ENCODE peak calls at places on chromosomes 13 and 19, in six cellular contexts. One of them, this sample, is unnamed.

GRCh38 chr13:31670831-31671617 is 68.3 kb upstream of the RXFP2 start:
- DNase-seq in prostate gland: no peak
- DNase-seq in uterus: no peak
- DNase-seq in ascending aorta: no peak
- DNase-seq in MM.1S: no peak
- DNase-seq in lower lobe of right lung: no peak
- DNase-seq in this sample: no peak

GRCh38 chr19:29487432-29487831 is 38.4 kb upstream of the VSTM2B start:
- DNase-seq in MM.1S: no peak
- DNase-seq in uterus: no peak
- DNase-seq in ascending aorta: peak
- DNase-seq in prostate gland: no peak
- DNase-seq in lower lobe of right lung: peak
- DNase-seq in this sample: no peak

GRCh38 chr13:113400621-113401451 is 36.9 kb upstream of the GRTP1 start:
- DNase-seq in uterus: no peak
- DNase-seq in lower lobe of right lung: peak
- DNase-seq in ascending aorta: peak
- DNase-seq in prostate gland: no peak
- DNase-seq in MM.1S: no peak
- DNase-seq in this sample: peak

GRCh38 chr19:1875646-1876493 is 9.4 kb downstream of the ABHD17A start:
- DNase-seq in prostate gland: peak
- DNase-seq in MM.1S: peak
- DNase-seq in uterus: peak
- DNase-seq in lower lobe of right lung: peak
- DNase-seq in ascending aorta: peak
- DNase-seq in this sample: peak

GRCh38 chr19:55370305-55370988 is at the start of gene IL11:
- DNase-seq in MM.1S: no peak
- DNase-seq in prostate gland: no peak
- DNase-seq in lower lobe of right lung: no peak
- DNase-seq in uterus: no peak
- DNase-seq in ascending aorta: no peak
- DNase-seq in this sample: peak

GRCh38 chr13:113176292-113176691 is 17.8 kb downstream of the PROZ start:
- DNase-seq in uterus: no peak
- DNase-seq in MM.1S: no peak
- DNase-seq in ascending aorta: no peak
- DNase-seq in prostate gland: no peak
- DNase-seq in lower lobe of right lung: no peak
- DNase-seq in this sample: no peak

GRCh38 chr13:40139896-40140520 is 484.5 kb downstream of the COG6 start:
- DNase-seq in uterus: no peak
- DNase-seq in prostate gland: no peak
- DNase-seq in ascending aorta: no peak
- DNase-seq in MM.1S: no peak
- DNase-seq in lower lobe of right lung: no peak
- DNase-seq in this sample: no peak

GRCh38 chr13:98405107-98405571 is 171.8 kb downstream of the STK24 start:
- DNase-seq in ascending aorta: peak
- DNase-seq in uterus: no peak
- DNase-seq in prostate gland: no peak
- DNase-seq in lower lobe of right lung: no peak
- DNase-seq in MM.1S: no peak
- DNase-seq in this sample: peak

GRCh38 chr13:83881917-83882625 is at the start of gene SLITRK1:
- DNase-seq in uterus: no peak
- DNase-seq in lower lobe of right lung: peak
- DNase-seq in prostate gland: no peak
- DNase-seq in ascending aorta: no peak
- DNase-seq in MM.1S: no peak
- DNase-seq in this sample: peak

GRCh38 chr19:32869369-32870153 is at the start of gene SLC7A9:
- DNase-seq in uterus: no peak
- DNase-seq in lower lobe of right lung: no peak
- DNase-seq in prostate gland: no peak
- DNase-seq in ascending aorta: no peak
- DNase-seq in MM.1S: no peak
- DNase-seq in this sample: no peak

GRCh38 chr19:41998246-41999020 is 4.4 kb upstream of the ATP1A3 start:
- DNase-seq in MM.1S: peak
- DNase-seq in prostate gland: no peak
- DNase-seq in uterus: no peak
- DNase-seq in lower lobe of right lung: no peak
- DNase-seq in ascending aorta: no peak
- DNase-seq in this sample: peak

GRCh38 chr19:19032420-19033175 is 719 bp downstream of the SUGP2 start:
- DNase-seq in lower lobe of right lung: peak
- DNase-seq in prostate gland: peak
- DNase-seq in ascending aorta: peak
- DNase-seq in uterus: peak
- DNase-seq in MM.1S: peak
- DNase-seq in this sample: peak

GRCh38 chr13:64640002-64640401 is 2590.1 kb downstream of the PCDH9 start:
- DNase-seq in ascending aorta: no peak
- DNase-seq in MM.1S: no peak
- DNase-seq in uterus: no peak
- DNase-seq in prostate gland: no peak
- DNase-seq in lower lobe of right lung: no peak
- DNase-seq in this sample: no peak

GRCh38 chr19:16541526-16542044 is 652 bp downstream of the CHERP start:
- DNase-seq in prostate gland: no peak
- DNase-seq in MM.1S: peak
- DNase-seq in lower lobe of right lung: no peak
- DNase-seq in uterus: no peak
- DNase-seq in ascending aorta: no peak
- DNase-seq in this sample: no peak

GRCh38 chr19:1266116-1266817 is 2.9 kb upstream of the CIRBP start:
- DNase-seq in ascending aorta: peak
- DNase-seq in prostate gland: peak
- DNase-seq in MM.1S: peak
- DNase-seq in lower lobe of right lung: peak
- DNase-seq in uterus: peak
- DNase-seq in this sample: peak

GRCh38 chr13:66618702-66619101 is 611.4 kb downstream of the PCDH9 start:
- DNase-seq in ascending aorta: no peak
- DNase-seq in uterus: no peak
- DNase-seq in MM.1S: peak
- DNase-seq in lower lobe of right lung: no peak
- DNase-seq in prostate gland: no peak
- DNase-seq in this sample: no peak

GRCh38 chr13:109694972-109695371 is 91.4 kb downstream of the IRS2 start:
- DNase-seq in ascending aorta: no peak
- DNase-seq in uterus: no peak
- DNase-seq in prostate gland: no peak
- DNase-seq in MM.1S: no peak
- DNase-seq in lower lobe of right lung: no peak
- DNase-seq in this sample: no peak

GRCh38 chr19:19105365-19106060 is 32.8 kb downstream of the TMEM161A start:
- DNase-seq in uterus: peak
- DNase-seq in prostate gland: peak
- DNase-seq in ascending aorta: no peak
- DNase-seq in MM.1S: no peak
- DNase-seq in lower lobe of right lung: no peak
- DNase-seq in this sample: peak

GRCh38 chr19:44846455-44847143 is 502 bp downstream of the NECTIN2 start:
- DNase-seq in ascending aorta: no peak
- DNase-seq in lower lobe of right lung: peak
- DNase-seq in MM.1S: no peak
- DNase-seq in prostate gland: peak
- DNase-seq in uterus: peak
- DNase-seq in this sample: peak

GRCh38 chr19:51367565-51368365 is 1.0 kb downstream of the CLDND2 start:
- DNase-seq in lower lobe of right lung: peak
- DNase-seq in prostate gland: peak
- DNase-seq in MM.1S: no peak
- DNase-seq in ascending aorta: peak
- DNase-seq in uterus: peak
- DNase-seq in this sample: peak

GRCh38 chr13:59345316-59345715 is 818.4 kb downstream of the DIAPH3 start:
- DNase-seq in ascending aorta: no peak
- DNase-seq in prostate gland: no peak
- DNase-seq in uterus: peak
- DNase-seq in MM.1S: no peak
- DNase-seq in lower lobe of right lung: no peak
- DNase-seq in this sample: peak

GRCh38 chr13:102322211-102322610 is 79.6 kb downstream of the FGF14 start:
- DNase-seq in MM.1S: no peak
- DNase-seq in lower lobe of right lung: no peak
- DNase-seq in ascending aorta: no peak
- DNase-seq in uterus: no peak
- DNase-seq in prostate gland: no peak
- DNase-seq in this sample: no peak

GRCh38 chr19:35139618-35139943 is 957 bp downstream of the FXYD1 start:
- DNase-seq in uterus: no peak
- DNase-seq in lower lobe of right lung: no peak
- DNase-seq in MM.1S: no peak
- DNase-seq in ascending aorta: no peak
- DNase-seq in prostate gland: no peak
- DNase-seq in this sample: no peak

DNA sequence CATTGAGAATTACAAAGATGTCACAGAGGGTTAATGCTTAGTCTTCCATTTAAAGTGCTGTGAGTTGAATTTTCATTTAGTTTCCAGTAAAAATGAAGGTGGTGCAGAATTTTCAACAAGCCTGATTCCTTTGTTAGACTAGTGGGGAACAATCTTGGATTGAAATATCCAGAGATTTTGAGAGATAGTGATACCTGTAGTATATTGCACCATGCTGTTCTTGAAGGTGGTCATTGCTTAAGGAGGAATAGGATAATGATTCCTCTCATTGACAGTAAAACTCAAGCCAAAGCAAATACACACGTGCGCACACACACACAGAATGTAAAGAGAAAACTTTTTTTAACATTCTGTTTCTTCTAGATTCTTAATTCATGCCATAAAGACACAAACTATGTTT is 5.3 kb downstream of the PCDH17 start:
- DNase-seq in MM.1S: no peak
- DNase-seq in lower lobe of right lung: no peak
- DNase-seq in uterus: no peak
- DNase-seq in ascending aorta: no peak
- DNase-seq in prostate gland: no peak
- DNase-seq in this sample: no peak
- H3K4me3 ChIP-seq in MM.1S: no peak
- H3K4me3 ChIP-seq in lower lobe of right lung: peak
- H3K4me3 ChIP-seq in uterus: no peak
- H3K4me3 ChIP-seq in ascending aorta: no peak
- H3K4me3 ChIP-seq in prostate gland: no peak
- H3K4me3 ChIP-seq in this sample: peak

GRCh38 chr13:35723061-35723461 is 246.6 kb upstream of the MAB21L1 start:
- DNase-seq in uterus: peak
- DNase-seq in lower lobe of right lung: no peak
- DNase-seq in prostate gland: no peak
- DNase-seq in ascending aorta: no peak
- DNase-seq in MM.1S: no peak
- DNase-seq in this sample: peak
- H3K27ac ChIP-seq in uterus: peak
- H3K27ac ChIP-seq in lower lobe of right lung: no peak
- H3K27ac ChIP-seq in prostate gland: no peak
- H3K27ac ChIP-seq in ascending aorta: no peak
- H3K27ac ChIP-seq in MM.1S: no peak
- H3K27ac ChIP-seq in this sample: peak

GRCh38 chr19:8641908-8642547 is 11.6 kb downstream of the NFILZ start:
- DNase-seq in uterus: no peak
- DNase-seq in lower lobe of right lung: no peak
- DNase-seq in prostate gland: no peak
- DNase-seq in ascending aorta: no peak
- DNase-seq in MM.1S: peak
- DNase-seq in this sample: no peak

GRCh38 chr19:8638078-8638619 is 7.7 kb downstream of the NFILZ start:
- DNase-seq in MM.1S: no peak
- DNase-seq in prostate gland: peak
- DNase-seq in ascending aorta: peak
- DNase-seq in lower lobe of right lung: peak
- DNase-seq in uterus: no peak
- DNase-seq in this sample: no peak

GRCh38 chr19:8640402-8641004 is 10.1 kb downstream of the NFILZ start:
- DNase-seq in ascending aorta: peak
- DNase-seq in MM.1S: no peak
- DNase-seq in prostate gland: no peak
- DNase-seq in lower lobe of right lung: peak
- DNase-seq in uterus: no peak
- DNase-seq in this sample: peak

GRCh38 chr19:8641221-8641907 is 10.9 kb downstream of the NFILZ start:
- DNase-seq in ascending aorta: no peak
- DNase-seq in MM.1S: no peak
- DNase-seq in uterus: no peak
- DNase-seq in prostate gland: no peak
- DNase-seq in lower lobe of right lung: no peak
- DNase-seq in this sample: no peak

GRCh38 chr19:8639821-8640401 is 9.5 kb downstream of the NFILZ start:
- DNase-seq in prostate gland: no peak
- DNase-seq in MM.1S: no peak
- DNase-seq in uterus: no peak
- DNase-seq in lower lobe of right lung: no peak
- DNase-seq in ascending aorta: no peak
- DNase-seq in this sample: no peak
- H3K4me3 ChIP-seq in prostate gland: no peak
- H3K4me3 ChIP-seq in MM.1S: no peak
- H3K4me3 ChIP-seq in uterus: no peak
- H3K4me3 ChIP-seq in lower lobe of right lung: no peak
- H3K4me3 ChIP-seq in ascending aorta: no peak
- H3K4me3 ChIP-seq in this sample: no peak

GRCh38 chr19:48506138-48506733 is 5.4 kb downstream of the LMTK3 start:
- DNase-seq in ascending aorta: no peak
- DNase-seq in MM.1S: peak
- DNase-seq in prostate gland: no peak
- DNase-seq in lower lobe of right lung: no peak
- DNase-seq in uterus: no peak
- DNase-seq in this sample: peak
- H3K27ac ChIP-seq in ascending aorta: no peak
- H3K27ac ChIP-seq in MM.1S: no peak
- H3K27ac ChIP-seq in prostate gland: no peak
- H3K27ac ChIP-seq in lower lobe of right lung: no peak
- H3K27ac ChIP-seq in uterus: no peak
- H3K27ac ChIP-seq in this sample: no peak

DNA sequence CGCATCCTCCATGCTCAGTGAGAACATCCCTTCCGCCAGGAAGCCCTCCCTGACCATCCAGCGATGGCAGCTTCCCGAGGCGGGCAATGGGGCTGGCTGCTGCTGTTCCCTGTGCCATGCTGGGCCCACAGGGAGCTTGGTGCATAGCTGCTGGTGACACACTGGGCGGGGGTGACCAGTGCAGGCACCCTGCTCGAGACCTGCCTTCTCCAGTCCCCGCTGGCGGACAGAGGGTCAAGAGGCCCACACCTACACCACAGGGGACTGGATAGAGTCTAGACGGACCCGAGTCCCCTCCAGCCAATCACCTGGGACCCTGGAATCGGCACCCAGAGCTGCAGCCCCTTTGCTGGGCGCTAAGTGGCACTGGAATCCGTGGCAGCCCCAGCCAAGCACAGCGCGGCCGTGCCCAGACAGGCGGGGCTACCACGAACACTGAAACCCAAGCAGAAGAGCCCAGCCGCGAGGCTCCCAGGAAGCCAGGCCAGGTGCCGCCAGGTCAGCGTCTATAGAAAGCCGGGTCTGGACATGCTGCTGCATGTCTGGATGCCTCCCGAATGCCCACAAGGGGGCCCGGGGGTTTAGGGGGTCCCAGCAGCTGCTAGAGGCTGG is 9.0 kb upstream of the TBXA2R start:
- DNase-seq in lower lobe of right lung: no peak
- DNase-seq in prostate gland: no peak
- DNase-seq in ascending aorta: no peak
- DNase-seq in uterus: no peak
- DNase-seq in MM.1S: no peak
- DNase-seq in this sample: peak
- H3K4me3 ChIP-seq in lower lobe of right lung: no peak
- H3K4me3 ChIP-seq in prostate gland: no peak
- H3K4me3 ChIP-seq in ascending aorta: no peak
- H3K4me3 ChIP-seq in uterus: no peak
- H3K4me3 ChIP-seq in MM.1S: no peak
- H3K4me3 ChIP-seq in this sample: no peak

This sample was measured in right cardiac atrium.